ENCODE peak calls at places on chromosomes 4 and X, in five cellular contexts. N is heart right ventricle, O is astrocyte of the spinal cord, D is A673, E is lung. F is an unnamed sample.

GRCh38 chrX:41441934-41442823 is 5.0 kb upstream of the NYX start:
- DNase-seq in E (peak; percentile 87), O (peak; percentile 65), N (peak; percentile 83), D (peak; percentile 47), F (peak; percentile 90)

GRCh38 chr4:80521438-80521837 is 185.9 kb downstream of the CFAP299 start:
- DNase-seq in D (no peak), O (no peak), N (no peak), E (no peak), F (no peak)

GRCh38 chr4:55358668-55359067 is 12.6 kb downstream of the SRD5A3 start:
- DNase-seq in D (peak; percentile 60), N (no peak), O (peak; percentile 67), E (no peak), F (peak; percentile 92)

GRCh38 chr4:40486534-40486933 is 143.1 kb downstream of the RBM47 start:
- DNase-seq in N (no peak), E (no peak), O (no peak), D (no peak), F (peak; percentile 46)

GRCh38 chr4:159283697-159284492 is 181.0 kb downstream of the RAPGEF2 start:
- DNase-seq in N (no peak), D (peak; percentile 91), E (no peak), O (peak; percentile 83), F (peak; percentile 92)

GRCh38 chr4:175935016-175935661 is 123.1 kb upstream of the GPM6A start:
- DNase-seq in E (no peak), N (no peak), D (no peak), O (no peak), F (no peak)

GRCh38 chr4:76001760-76002159 is 5.5 kb downstream of the CXCL9 start:
- DNase-seq in N (no peak), E (no peak), D (no peak), O (no peak), F (no peak)

GRCh38 chr4:1207603-1208265 is 35.4 kb upstream of the SPON2 start:
- DNase-seq in E (peak; percentile 56), O (peak; percentile 61), D (no peak), N (peak; percentile 75), F (peak; percentile 80)

GRCh38 chr4:137614491-137614890 is 82.2 kb upstream of the PCDH18 start:
- DNase-seq in N (no peak), E (no peak), O (no peak), D (no peak), F (no peak)

GRCh38 chr4:98653890-98654867 is 4.2 kb downstream of the TSPAN5 start:
- DNase-seq in O (peak; percentile 94), N (no peak), E (no peak), D (no peak), F (peak; percentile 95)

GRCh38 chr4:4778491-4779003 is 80.9 kb upstream of the MSX1 start:
- DNase-seq in N (no peak), E (no peak), D (no peak), O (no peak), F (no peak)

GRCh38 chrX:150857453-150857852 is 41.0 kb downstream of the CD99L2 start:
- DNase-seq in E (no peak), D (no peak), O (no peak), N (no peak), F (no peak)

GRCh38 chr4:82611982-82612381 is 50.2 kb upstream of the TMEM150C start:
- DNase-seq in D (no peak), O (no peak), N (no peak), E (no peak), F (no peak)

GRCh38 chrX:133961046-133961445 is 24.3 kb downstream of the GPC3 start:
- DNase-seq in D (no peak), E (no peak), N (no peak), O (no peak), F (no peak)

GRCh38 chrX:20139966-20140365 is 1.7 kb downstream of the EIF1AX start:
- DNase-seq in O (peak; percentile 50), D (no peak), N (no peak), E (no peak), F (peak; percentile 84)

GRCh38 chrX:122596998-122597397 is 587.1 kb upstream of the GRIA3 start:
- DNase-seq in E (no peak), N (no peak), O (no peak), D (no peak), F (no peak)

GRCh38 chr4:41189076-41189475 is 25.3 kb downstream of the APBB2 start:
- DNase-seq in E (no peak), D (no peak), O (no peak), N (no peak), F (no peak)

GRCh38 chrX:56232221-56233082 is at the start of gene KLF8:
- DNase-seq in N (peak; percentile 43), D (peak; percentile 7), E (peak; percentile 68), O (no peak), F (no peak)

GRCh38 chr4:143329985-143330384 is 6.7 kb upstream of the GAB1 start:
- DNase-seq in E (no peak), D (no peak), N (no peak), O (no peak), F (no peak)
- TF ChIP-seq CTCF in E (no peak), D (no peak), N (no peak), O (no peak), F (no peak)

GRCh38 chr4:37219251-37219650 is 25.3 kb upstream of the NWD2 start:
- DNase-seq in O (no peak), E (no peak), D (no peak), N (no peak), F (no peak)

GRCh38 chr4:37225778-37226177 is 18.8 kb upstream of the NWD2 start:
- DNase-seq in D (no peak), N (no peak), E (no peak), O (no peak), F (no peak)

GRCh38 chr4:37224832-37225231 is 19.7 kb upstream of the NWD2 start:
- DNase-seq in D (no peak), E (no peak), O (no peak), N (no peak), F (no peak)

GRCh38 chr4:37223732-37224131 is 20.8 kb upstream of the NWD2 start:
- DNase-seq in N (no peak), D (no peak), O (no peak), E (no peak), F (no peak)
- TF ChIP-seq CTCF in N (no peak), D (no peak), O (no peak), E (no peak), F (no peak)

DNA sequence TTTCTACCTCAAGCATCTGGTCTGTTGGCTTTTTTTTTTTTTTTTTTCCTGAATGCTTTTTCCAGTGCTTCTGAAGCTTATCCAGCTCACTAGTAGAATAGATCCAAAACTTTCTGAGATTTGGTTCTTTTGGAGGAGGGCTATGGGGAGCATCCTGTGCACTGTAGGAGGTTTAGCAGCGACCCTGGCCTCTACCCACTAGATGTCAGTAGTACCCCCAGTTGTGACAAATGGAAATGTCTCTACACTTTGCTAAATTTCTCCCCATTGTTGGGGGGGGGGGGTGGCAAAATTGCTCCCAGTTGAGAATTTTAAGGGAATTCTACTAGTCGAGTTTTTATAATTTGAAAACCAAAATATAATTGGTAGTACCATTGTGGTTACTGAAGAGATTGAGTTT is 23.0 kb upstream of the PPA2 start:
- DNase-seq in E (no peak), O (no peak), D (peak; percentile 28), N (no peak), F (no peak)
- TF ChIP-seq CTCF in E (no peak), O (peak; percentile 16), D (peak; percentile 43), N (peak; percentile 16), F (no peak)

DNA sequence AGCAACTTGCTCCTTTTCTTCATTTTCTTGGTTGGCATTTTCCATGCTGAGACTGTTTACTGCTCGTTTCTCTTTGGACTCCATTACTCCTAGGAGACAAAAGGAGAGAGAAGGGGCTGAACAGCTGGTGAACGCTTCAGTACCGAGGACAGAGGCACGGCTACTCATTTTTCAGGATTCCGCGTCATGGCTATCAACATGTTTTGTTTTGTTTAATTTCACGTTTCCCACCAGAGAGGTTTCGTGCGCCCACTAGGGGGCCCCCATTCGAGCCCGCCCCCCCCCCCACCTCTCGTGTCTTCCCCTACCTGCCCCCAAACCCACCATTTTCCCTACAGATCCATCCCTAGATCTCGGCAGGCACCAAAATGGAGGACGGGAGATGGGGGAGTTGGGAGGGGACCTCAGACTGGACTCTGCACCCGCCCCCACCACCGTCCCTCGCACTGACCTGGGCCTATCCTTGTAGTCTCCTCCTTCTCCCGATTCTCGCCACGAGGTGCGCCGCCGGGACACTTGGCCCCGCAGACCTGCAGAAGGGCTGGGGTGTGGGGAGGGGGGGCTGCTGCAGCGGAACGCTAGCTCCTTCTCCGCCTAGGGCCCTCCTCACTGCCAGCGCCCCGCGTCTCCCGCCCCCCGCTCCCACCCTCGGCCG is 653 bp downstream of the BEX1 start:
- DNase-seq in E (no peak), N (no peak), D (peak; percentile 53), O (peak; percentile 14), F (peak; percentile 11)
- TF ChIP-seq CTCF in E (no peak), N (no peak), D (no peak), O (no peak), F (no peak)

F was measured in AG10803.